ENCODE peak calls at places on chromosomes 2 and 18, in seven cellular contexts. I is right lobe of liver; F is kidney; R is pancreas; D is CD4-positive, alpha-beta T cell; Y is heart left ventricle; A is fibroblast of pulmonary artery. M is an unnamed sample.

GRCh38 chr2:79085382-79085781 is 2.4 kb downstream of the REG1B start:
- DNase-seq in I (no peak), F (no peak), R (peak; percentile 74), D (no peak), Y (no peak), A (no peak), M (no peak)

GRCh38 chr2:197024206-197024605 is 97.7 kb upstream of the PGAP1 start:
- DNase-seq in I (no peak), F (no peak), R (no peak), D (no peak), Y (no peak), A (no peak), M (no peak)

GRCh38 chr2:224778474-224778877 is 62.3 kb upstream of the CCDC195 start:
- DNase-seq in I (no peak), F (no peak), R (no peak), D (peak; percentile 53), Y (no peak), A (peak; percentile 79), M (peak; percentile 30)

GRCh38 chr18:6543330-6543908 is 128.7 kb upstream of the L3MBTL4 start:
- DNase-seq in I (no peak), F (no peak), R (no peak), D (no peak), Y (no peak), A (peak; percentile 61), M (no peak)

GRCh38 chr2:161552015-161552414 is 72.2 kb upstream of the SLC4A10 start:
- DNase-seq in I (no peak), F (no peak), R (no peak), D (no peak), Y (no peak), A (no peak), M (no peak)

GRCh38 chr2:23565814-23566213 is 180.8 kb downstream of the KLHL29 start:
- DNase-seq in I (no peak), F (no peak), R (peak; percentile 67), D (no peak), Y (peak; percentile 56), A (no peak), M (no peak)

GRCh38 chr2:25165992-25166618 is 2.3 kb downstream of the POMC start:
- DNase-seq in I (no peak), F (no peak), R (peak; percentile 86), D (peak; percentile 21), Y (peak; percentile 34), A (no peak), M (no peak)

GRCh38 chr2:220499281-220499680 is 871.9 kb downstream of the SLC4A3 start:
- DNase-seq in I (no peak), F (no peak), R (no peak), D (no peak), Y (peak; percentile 33), A (peak; percentile 52), M (peak; percentile 28)

GRCh38 chr18:9712606-9713005 is 4.5 kb downstream of the RAB31 start:
- DNase-seq in I (peak; percentile 3), F (no peak), R (no peak), D (no peak), Y (no peak), A (peak; percentile 68), M (no peak)

GRCh38 chr18:45889419-45890059 is 64.1 kb downstream of the SIGLEC15 start:
- DNase-seq in I (no peak), F (no peak), R (no peak), D (no peak), Y (no peak), A (no peak), M (no peak)

GRCh38 chr2:29106980-29107388 is 8.2 kb upstream of the CLIP4 start:
- DNase-seq in I (no peak), F (no peak), R (no peak), D (no peak), Y (no peak), A (peak; percentile 35), M (peak; percentile 55)

GRCh38 chr2:195531754-195532153 is 125.3 kb upstream of the SLC39A10 start:
- DNase-seq in I (no peak), F (no peak), R (no peak), D (no peak), Y (no peak), A (peak; percentile 79), M (peak; percentile 36)

GRCh38 chr18:8704361-8705279 is 736 bp upstream of the MTCL1 start:
- DNase-seq in I (peak; percentile 93), F (peak; percentile 95), R (peak; percentile 94), D (peak; percentile 72), Y (peak; percentile 90), A (peak; percentile 91), M (peak; percentile 87)

GRCh38 chr2:240597419-240598181 is 11.1 kb downstream of the CAPN10 start:
- DNase-seq in I (peak; percentile 45), F (peak; percentile 59), R (no peak), D (no peak), Y (no peak), A (no peak), M (no peak)

GRCh38 chr2:176188969-176189665 is 649 bp downstream of the HOXD1 start:
- DNase-seq in I (no peak), F (peak; percentile 82), R (no peak), D (no peak), Y (no peak), A (no peak), M (no peak)

GRCh38 chr2:70946832-70947442 is 11.2 kb downstream of the ATP6V1B1 start:
- DNase-seq in I (peak; percentile 48), F (no peak), R (no peak), D (peak; percentile 38), Y (no peak), A (peak; percentile 73), M (peak; percentile 8)

GRCh38 chr2:32436150-32436549 is 79.3 kb downstream of the BIRC6 start:
- DNase-seq in I (no peak), F (no peak), R (no peak), D (no peak), Y (no peak), A (peak; percentile 47), M (no peak)

GRCh38 chr2:114727012-114727411 is 284.6 kb downstream of the DPP10 start:
- DNase-seq in I (no peak), F (no peak), R (no peak), D (no peak), Y (peak; percentile 16), A (no peak), M (no peak)

GRCh38 chr2:114728372-114728771 is 285.9 kb downstream of the DPP10 start:
- DNase-seq in I (no peak), F (no peak), R (no peak), D (no peak), Y (no peak), A (no peak), M (no peak)

GRCh38 chr2:114724513-114724912 is 282.1 kb downstream of the DPP10 start:
- DNase-seq in I (no peak), F (no peak), R (no peak), D (no peak), Y (no peak), A (no peak), M (no peak)

DNA sequence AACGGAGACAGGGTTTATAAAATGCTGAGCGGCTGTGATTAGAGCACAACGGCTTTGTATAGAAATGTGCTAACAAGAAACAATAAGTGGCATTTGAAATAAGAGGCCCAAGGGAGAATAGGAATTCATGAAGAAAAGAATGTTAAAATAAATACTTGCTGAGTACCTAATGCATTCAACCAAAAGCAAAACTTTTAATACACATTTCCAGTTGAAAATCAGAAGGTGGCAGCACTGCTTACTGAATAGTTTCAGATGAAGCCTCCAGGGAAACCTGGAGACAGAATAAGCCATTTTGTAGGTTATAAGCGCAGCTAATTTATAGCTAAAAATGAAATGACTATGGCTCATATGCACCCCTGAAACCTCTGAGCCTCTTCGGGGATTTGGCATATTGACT is 286.6 kb downstream of the DPP10 start:
- DNase-seq in I (no peak), F (no peak), R (no peak), D (no peak), Y (no peak), A (no peak), M (no peak)
- TF ChIP-seq CTCF in I (peak; percentile 35), F (peak; percentile 8), R (no peak), D (no peak), Y (peak; percentile 48), A (no peak), M (no peak)

GRCh38 chr2:148814853-148815419 is 60.1 kb upstream of the KIF5C start:
- DNase-seq in I (no peak), F (no peak), R (no peak), D (no peak), Y (no peak), A (peak; percentile 39), M (no peak)

GRCh38 chr2:148812306-148812705 is 62.7 kb upstream of the KIF5C start:
- DNase-seq in I (no peak), F (peak; percentile 93), R (no peak), D (no peak), Y (peak; percentile 60), A (peak; percentile 89), M (peak; percentile 35)

GRCh38 chr2:148816176-148816575 is 58.9 kb upstream of the KIF5C start:
- DNase-seq in I (no peak), F (no peak), R (no peak), D (no peak), Y (no peak), A (no peak), M (no peak)

GRCh38 chr2:148814143-148814852 is 60.7 kb upstream of the KIF5C start:
- DNase-seq in I (no peak), F (no peak), R (no peak), D (no peak), Y (no peak), A (peak; percentile 67), M (no peak)

DNA sequence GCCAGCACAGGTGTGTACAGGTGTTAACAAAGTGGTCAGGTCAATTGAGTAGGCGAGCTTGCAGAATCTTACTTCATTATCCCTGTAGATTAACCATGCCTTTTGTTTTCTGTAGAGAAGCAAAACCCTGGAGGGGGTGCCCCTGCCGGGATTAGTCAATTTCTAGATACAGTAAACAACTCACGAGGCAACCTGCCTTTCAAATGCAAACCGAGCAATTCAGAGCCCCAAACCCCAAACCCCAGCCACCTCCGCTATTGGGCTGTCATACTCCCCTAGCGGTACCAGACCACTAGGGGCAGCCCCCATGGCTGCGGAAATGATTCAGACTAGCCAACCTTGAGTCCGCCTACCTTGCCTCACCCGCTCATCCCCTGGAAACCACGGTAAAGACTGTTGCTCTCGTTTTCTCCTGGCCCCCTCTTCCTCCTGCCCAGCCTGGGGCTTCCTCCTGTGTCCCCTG is 61.4 kb upstream of the KIF5C start:
- DNase-seq in I (no peak), F (no peak), R (no peak), D (peak; percentile 20), Y (no peak), A (no peak), M (no peak)
- TF ChIP-seq CTCF in I (no peak), F (no peak), R (no peak), D (no peak), Y (no peak), A (no peak), M (no peak)

DNA sequence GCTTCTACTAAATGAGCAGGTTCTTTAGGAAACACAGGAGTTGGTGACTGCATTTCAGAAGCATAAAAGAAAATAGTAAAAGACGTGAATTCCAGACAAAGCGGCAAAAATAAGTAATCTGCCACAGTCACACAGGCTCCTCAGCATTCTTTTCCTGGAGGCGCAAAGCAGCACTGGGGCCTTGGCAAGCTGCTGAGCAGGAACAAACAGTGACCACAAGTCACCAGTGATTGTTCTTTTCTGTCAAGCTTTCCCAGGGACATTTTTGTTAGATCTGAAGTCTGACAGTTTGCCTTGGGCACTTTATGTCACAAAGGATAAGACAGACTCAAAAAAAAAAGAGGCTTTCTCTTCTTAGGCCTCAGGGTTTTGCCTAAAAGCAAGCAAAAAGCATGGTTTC is 216.2 kb downstream of the CDH20 start:
- DNase-seq in I (no peak), F (no peak), R (no peak), D (no peak), Y (no peak), A (no peak), M (no peak)
- TF ChIP-seq CTCF in I (no peak), F (no peak), R (no peak), D (no peak), Y (no peak), A (no peak), M (no peak)

GRCh38 chr18:55338955-55339662 is 248.9 kb downstream of the TCF4 start:
- DNase-seq in I (no peak), F (no peak), R (no peak), D (no peak), Y (no peak), A (no peak), M (no peak)
- TF ChIP-seq CTCF in I (no peak), F (no peak), R (no peak), D (no peak), Y (no peak), A (peak; percentile 18), M (peak; percentile 12)

M was measured in AG09319.